ENCODE peak calls at places on chromosomes 6 and 20, in five cellular contexts. J is AG09319, B is endothelial cell, M is GM12865, G is neural progenitor cell. X is an unnamed sample.

GRCh38 chr6:169168302-169168630 is 85.4 kb downstream of the THBS2 start:
- DNase-seq in J (no peak), B (no peak), M (no peak), G (no peak), X (no peak)

GRCh38 chr6:26224940-26225847 is 138.0 kb downstream of the HFE start:
- DNase-seq in J (no peak), B (no peak), M (peak; percentile 36), G (peak; percentile 90), X (no peak)

GRCh38 chr20:39004508-39004907 is 42.4 kb downstream of the DHX35 start:
- DNase-seq in J (no peak), B (no peak), M (peak; percentile 25), G (no peak), X (no peak)

GRCh38 chr6:6560909-6561308 is 27.6 kb upstream of the LY86 start:
- DNase-seq in J (no peak), B (no peak), M (no peak), G (no peak), X (no peak)

GRCh38 chr6:136113736-136114173 is 136.4 kb downstream of the MTFR2 start:
- DNase-seq in J (peak; percentile 77), B (peak; percentile 57), M (no peak), G (peak; percentile 77), X (no peak)

GRCh38 chr6:105798057-105798456 is 288.1 kb upstream of the PRDM1 start:
- DNase-seq in J (peak; percentile 97), B (no peak), M (no peak), G (no peak), X (no peak)

GRCh38 chr6:37177083-37177949 is 7.4 kb downstream of the PIM1 start:
- DNase-seq in J (no peak), B (no peak), M (no peak), G (no peak), X (no peak)

GRCh38 chr20:3783068-3783489 is 1.8 kb upstream of the SPEF1 start:
- DNase-seq in J (no peak), B (no peak), M (no peak), G (no peak), X (no peak)

GRCh38 chr6:109610555-109610954 is 80.4 kb downstream of the AK9 start:
- DNase-seq in J (no peak), B (no peak), M (no peak), G (no peak), X (no peak)

GRCh38 chr6:32854376-32855178 is 585 bp downstream of the PSMB9 start:
- DNase-seq in J (no peak), B (no peak), M (peak; percentile 76), G (no peak), X (no peak)

GRCh38 chr20:16107172-16107870 is 465.9 kb downstream of the KIF16B start:
- DNase-seq in J (no peak), B (no peak), M (no peak), G (peak; percentile 24), X (no peak)

GRCh38 chr20:19257201-19257600 is 44.8 kb downstream of the SLC24A3 start:
- DNase-seq in J (no peak), B (no peak), M (no peak), G (no peak), X (no peak)

GRCh38 chr20:44355503-44356352 is at the start of gene HNF4A:
- DNase-seq in J (no peak), B (no peak), M (no peak), G (no peak), X (no peak)

GRCh38 chr20:37503256-37503927 is 17.7 kb upstream of the NNAT start:
- DNase-seq in J (no peak), B (no peak), M (no peak), G (no peak), X (no peak)

GRCh38 chr6:147559016-147559415 is 50.5 kb downstream of the SAMD5 start:
- DNase-seq in J (no peak), B (no peak), M (no peak), G (no peak), X (no peak)

GRCh38 chr6:74277749-74278148 is 581.7 kb downstream of the CD109 start:
- DNase-seq in J (no peak), B (no peak), M (no peak), G (no peak), X (no peak)

GRCh38 chr6:152750694-152751093 is at the start of gene VIP:
- DNase-seq in J (no peak), B (peak; percentile 61), M (peak; percentile 14), G (peak; percentile 82), X (no peak)

GRCh38 chr20:43955244-43956191 is 40.9 kb downstream of the TOX2 start:
- DNase-seq in J (peak; percentile 87), B (no peak), M (peak; percentile 87), G (no peak), X (no peak)

GRCh38 chr20:33914871-33915270 is 78.8 kb upstream of the RALY start:
- DNase-seq in J (no peak), B (no peak), M (peak; percentile 55), G (no peak), X (no peak)

GRCh38 chr6:10397756-10398438 is 17.0 kb downstream of the TFAP2A start:
- DNase-seq in J (no peak), B (peak; percentile 37), M (no peak), G (peak; percentile 62), X (peak; percentile 93)

GRCh38 chr6:53426544-53427270 is 78.0 kb upstream of the ELOVL5 start:
- DNase-seq in J (no peak), B (no peak), M (peak; percentile 69), G (no peak), X (no peak)

GRCh38 chr6:113879186-113880096 is 22.3 kb downstream of the MARCKS start:
- DNase-seq in J (no peak), B (peak; percentile 52), M (peak; percentile 82), G (peak; percentile 68), X (no peak)

GRCh38 chr6:31187780-31188194 is 17.3 kb upstream of the POU5F1 start:
- DNase-seq in J (no peak), B (no peak), M (no peak), G (no peak), X (no peak)

GRCh38 chr20:45957021-45957941 is 14.7 kb downstream of the ZNF335 start:
- DNase-seq in J (no peak), B (no peak), M (no peak), G (no peak), X (peak; percentile 76)

GRCh38 chr6:524803-525202 is 132.1 kb downstream of the HUS1B start:
- DNase-seq in J (no peak), B (peak; percentile 33), M (peak; percentile 35), G (peak; percentile 43), X (no peak)

GRCh38 chr20:6708010-6708409 is 59.5 kb upstream of the BMP2 start:
- DNase-seq in J (peak; percentile 3), B (no peak), M (no peak), G (peak; percentile 41), X (no peak)

GRCh38 chr6:42099340-42100028 is 42.9 kb downstream of the C6orf132 start:
- DNase-seq in J (no peak), B (no peak), M (no peak), G (no peak), X (no peak)

GRCh38 chr6:81788748-81789147 is 36.3 kb upstream of the TENT5A start:
- DNase-seq in J (no peak), B (no peak), M (no peak), G (no peak), X (no peak)

GRCh38 chr6:37651991-37652390 is 45.7 kb downstream of the MDGA1 start:
- DNase-seq in J (no peak), B (no peak), M (no peak), G (no peak), X (no peak)

GRCh38 chr6:143510991-143511891 is at the start of gene FUCA2:
- DNase-seq in J (peak; percentile 75), B (peak; percentile 77), M (peak; percentile 77), G (peak; percentile 88), X (peak; percentile 95)

GRCh38 chr6:105253787-105254186 is 74.0 kb upstream of the POPDC3 start:
- DNase-seq in J (no peak), B (no peak), M (no peak), G (no peak), X (no peak)

GRCh38 chr6:139655783-139656705 is 281.6 kb upstream of the CITED2 start:
- DNase-seq in J (no peak), B (no peak), M (no peak), G (no peak), X (no peak)

GRCh38 chr6:71468841-71469750 is 180.5 kb downstream of the OGFRL1 start:
- DNase-seq in J (peak; percentile 53), B (no peak), M (no peak), G (no peak), X (no peak)

GRCh38 chr6:117928833-117929232 is 21.8 kb downstream of the SLC35F1 start:
- DNase-seq in J (no peak), B (no peak), M (no peak), G (no peak), X (no peak)

GRCh38 chr6:117932001-117932400 is 24.9 kb downstream of the SLC35F1 start:
- DNase-seq in J (no peak), B (no peak), M (no peak), G (no peak), X (no peak)

GRCh38 chr6:117932676-117933075 is 25.6 kb downstream of the SLC35F1 start:
- DNase-seq in J (no peak), B (no peak), M (no peak), G (no peak), X (no peak)

GRCh38 chr6:117930645-117931044 is 23.6 kb downstream of the SLC35F1 start:
- DNase-seq in J (no peak), B (no peak), M (no peak), G (no peak), X (no peak)

DNA sequence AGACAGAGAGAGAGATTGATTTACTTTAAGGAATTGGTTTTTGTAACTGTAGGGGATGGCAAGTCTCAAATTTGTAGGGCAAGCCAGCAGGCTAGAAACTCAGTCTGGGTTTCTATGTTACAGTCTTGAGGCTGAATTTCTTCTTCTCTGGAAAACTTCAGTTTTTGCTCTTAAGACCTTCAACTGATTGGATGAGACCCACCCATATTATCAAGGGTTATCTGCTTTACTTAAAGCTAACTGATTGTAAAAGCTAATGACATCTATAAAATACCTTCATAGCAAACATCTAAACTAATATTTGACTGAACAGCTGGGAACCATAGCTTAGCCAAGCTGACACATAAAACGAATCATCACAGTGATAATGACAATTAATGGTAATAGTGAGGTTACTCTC is 22.4 kb downstream of the SLC35F1 start:
- DNase-seq in J (no peak), B (no peak), M (no peak), G (no peak), X (no peak)
- TF ChIP-seq CTCF in J (no peak), B (no peak), M (no peak), G (no peak), X (no peak)

GRCh38 chr6:72522735-72523141 is 99.1 kb upstream of the KCNQ5 start:
- DNase-seq in J (no peak), B (peak; percentile 47), M (peak; percentile 52), G (peak; percentile 67), X (no peak)
- TF ChIP-seq CTCF in J (no peak), B (peak; percentile 21), M (peak; percentile 47), G (peak; percentile 59), X (no peak)

GRCh38 chr6:24902782-24903181 is 33.0 kb downstream of the RIPOR2 start:
- DNase-seq in J (no peak), B (no peak), M (no peak), G (no peak), X (no peak)
- TF ChIP-seq CTCF in J (no peak), B (no peak), M (no peak), G (no peak), X (no peak)

DNA sequence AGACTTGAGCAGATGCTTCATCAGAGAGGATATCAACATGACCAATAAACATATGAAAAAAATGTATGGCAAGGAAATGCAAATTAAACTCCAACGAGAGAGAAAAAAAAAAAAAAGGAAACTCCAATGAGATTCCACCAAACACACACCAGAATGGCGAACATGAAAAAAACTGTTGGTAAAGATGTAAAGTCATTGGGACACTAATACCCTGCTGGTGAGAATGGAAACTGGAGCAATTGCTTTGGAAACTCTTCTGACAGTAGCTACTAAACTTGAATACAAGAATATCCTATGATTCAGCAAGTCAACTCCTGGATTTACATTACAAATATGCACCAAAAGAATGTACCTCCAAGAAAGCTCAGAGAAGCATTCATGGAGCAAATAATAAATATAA is 260.7 kb upstream of the ECI2 start:
- DNase-seq in J (no peak), B (no peak), M (no peak), G (no peak), X (no peak)
- TF ChIP-seq CTCF in J (no peak), B (no peak), M (no peak), G (no peak), X (peak; percentile 44)